ENCODE peak calls at places on chromosomes 3 and 15, in four cellular contexts. T is psoas muscle, I is keratinocyte, H is T-helper 9 cell. Y is an unnamed sample.

GRCh38 chr15:75397494-75397893 is 29.1 kb upstream of the MAN2C1 start:
- DNase-seq in T (no peak), I (no peak), H (no peak), Y (no peak)

GRCh38 chr15:69854521-69855171 is 243.1 kb downstream of the TLE3 start:
- DNase-seq in T (no peak), I (no peak), H (no peak), Y (no peak)

GRCh38 chr15:78110916-78111475 is 18.6 kb downstream of the SH2D7 start:
- DNase-seq in T (no peak), I (no peak), H (no peak), Y (no peak)

GRCh38 chr3:52162250-52162872 is 8.1 kb upstream of the POC1A start:
- DNase-seq in T (no peak), I (no peak), H (no peak), Y (no peak)

GRCh38 chr3:195060531-195061385 is 210.2 kb downstream of the XXYLT1 start:
- DNase-seq in T (no peak), I (no peak), H (no peak), Y (no peak)

GRCh38 chr3:151367448-151367847 is 17.1 kb downstream of the P2RY12 start:
- DNase-seq in T (no peak), I (no peak), H (no peak), Y (no peak)

GRCh38 chr3:50317303-50317702 is 5.2 kb downstream of the HYAL2 start:
- DNase-seq in T (no peak), I (no peak), H (no peak), Y (no peak)

GRCh38 chr3:16028604-16029003 is 145.9 kb upstream of the GALNT15 start:
- DNase-seq in T (no peak), I (no peak), H (no peak), Y (no peak)

GRCh38 chr3:53478166-53478830 is 16.1 kb upstream of the CACNA1D start:
- DNase-seq in T (no peak), I (no peak), H (no peak), Y (no peak)